ENCODE peak calls at places on chromosomes 13 and 19, in five cellular contexts. X, Y, V, P and K are unnamed samples.

GRCh38 chr13:96781141-96781540 is 213.1 kb downstream of the OXGR1 start:
- DNase-seq in X (peak; percentile 22), Y (no peak), V (no peak), P (no peak), K (peak; percentile 88)

GRCh38 chr19:14494910-14495677 is 833 bp downstream of the GIPC1 start:
- DNase-seq in X (peak; percentile 62), Y (no peak), V (no peak), P (no peak), K (no peak)

GRCh38 chr13:108828053-108828806 is 198.8 kb downstream of the MYO16 start:
- DNase-seq in X (peak; percentile 64), Y (no peak), V (no peak), P (no peak), K (no peak)

GRCh38 chr19:37413243-37414084 is 42.6 kb downstream of the ZNF527 start:
- DNase-seq in X (peak; percentile 2), Y (no peak), V (no peak), P (no peak), K (no peak)

GRCh38 chr19:16293133-16294085 is 31.2 kb upstream of the KLF2 start:
- DNase-seq in X (no peak), Y (no peak), V (peak; percentile 85), P (no peak), K (peak; percentile 39)

GRCh38 chr13:30863231-30863630 is 42.8 kb upstream of the MEDAG start:
- DNase-seq in X (no peak), Y (no peak), V (no peak), P (no peak), K (no peak)

GRCh38 chr13:93318538-93318937 is 91.9 kb downstream of the GPC6 start:
- DNase-seq in X (no peak), Y (no peak), V (no peak), P (no peak), K (no peak)

GRCh38 chr19:46727036-46727501 is 10.2 kb upstream of the PRKD2 start:
- DNase-seq in X (no peak), Y (no peak), V (no peak), P (no peak), K (no peak)

GRCh38 chr19:12792048-12792852 is 964 bp downstream of the JUNB start:
- DNase-seq in X (peak; percentile 62), Y (no peak), V (peak; percentile 63), P (peak; percentile 48), K (no peak)

DNA sequence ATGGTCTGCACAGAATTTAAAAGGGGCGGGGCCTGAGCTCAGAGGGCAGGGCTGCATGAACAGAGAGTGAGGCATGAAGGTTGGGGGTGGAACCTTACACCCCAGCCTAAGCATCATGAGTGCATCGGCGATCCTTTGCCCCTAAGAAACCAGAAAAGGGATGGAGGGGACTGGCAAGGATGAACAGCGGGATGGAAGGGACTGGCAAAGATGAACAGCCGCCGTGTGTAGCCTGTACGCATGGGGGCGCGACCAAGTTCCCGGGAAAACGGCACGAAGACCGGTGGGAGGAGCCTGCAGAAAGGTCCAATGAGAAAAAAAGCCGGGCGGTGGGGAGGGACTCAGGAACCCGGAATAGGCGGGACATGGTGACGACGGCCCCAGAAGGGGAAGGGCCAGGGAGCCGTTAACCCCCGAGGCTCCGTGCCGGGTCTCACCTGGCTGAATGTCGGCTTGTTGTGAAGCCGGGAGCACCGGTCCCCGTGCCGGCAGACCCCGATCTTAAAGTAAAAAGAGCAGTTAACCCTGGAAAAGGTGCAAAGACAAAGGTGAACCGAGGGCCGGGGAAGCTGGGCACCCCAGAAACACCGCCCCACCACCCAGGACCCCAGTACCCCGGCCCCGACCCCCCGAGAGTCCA is 410 bp downstream of the U2AF1L4 start:
- DNase-seq in X (peak; percentile 93), Y (peak; percentile 70), V (peak; percentile 97), P (peak; percentile 83), K (peak; percentile 98)
- H3K4me1 ChIP-seq in X (peaks cover 21% of the 10 kb centered on the region), Y (peaks cover 82% of the 10 kb centered on the region), V (peaks cover 22% of the 10 kb centered on the region), P (peaks cover 60% of the 10 kb centered on the region), K (peaks cover 8% of the 10 kb centered on the region)

GRCh38 chr19:35561436-35561835 is 2.0 kb downstream of the ATP4A start:
- DNase-seq in X (no peak), Y (no peak), V (no peak), P (no peak), K (no peak)
- H3K27me3 ChIP-seq in X (no peaks in the 10 kb centered on the region), Y (peaks cover 3% of the 10 kb centered on the region), V (peaks cover 37% of the 10 kb centered on the region), P (peaks cover 12% of the 10 kb centered on the region), K (peaks cover 9% of the 10 kb centered on the region)

DNA sequence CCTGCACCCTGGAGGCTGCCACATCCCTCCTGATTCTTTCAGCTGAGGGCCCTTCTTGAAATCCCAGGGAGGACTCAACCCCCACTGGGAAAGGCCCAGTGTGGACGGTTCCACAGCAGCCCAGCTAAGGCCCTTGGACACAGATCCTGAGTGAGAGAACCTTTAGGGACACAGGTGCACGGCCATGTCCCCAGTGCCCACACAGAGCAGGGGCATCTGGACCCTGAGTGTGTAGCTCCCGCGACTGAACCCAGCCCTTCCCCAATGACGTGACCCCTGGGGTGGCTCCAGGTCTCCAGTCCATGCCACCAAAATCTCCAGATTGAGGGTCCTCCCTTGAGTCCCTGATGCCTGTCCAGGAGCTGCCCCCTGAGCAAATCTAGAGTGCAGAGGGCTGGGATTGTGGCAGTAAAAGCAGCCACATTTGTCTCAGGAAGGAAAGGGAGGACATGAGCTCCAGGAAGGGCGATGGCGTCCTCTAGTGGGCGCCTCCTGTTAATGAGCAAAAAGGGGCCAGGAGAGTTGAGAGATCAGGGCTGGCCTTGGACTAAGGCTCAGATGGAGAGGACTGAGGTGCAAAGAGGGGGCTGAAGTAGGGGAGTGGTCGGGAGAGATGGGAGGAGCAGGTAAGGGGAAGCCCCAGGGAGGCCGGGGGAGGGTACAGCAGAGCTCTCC is 6.9 kb upstream of the CEACAM5 start:
- DNase-seq in X (no peak), Y (no peak), V (no peak), P (no peak), K (peak; percentile 35)
- TF ChIP-seq CTCF in X (peak; percentile 27), Y (peak; percentile 20), V (no peak), P (no peak), K (no peak)

GRCh38 chr13:111165189-111165588 is 50.1 kb downstream of the ARHGEF7 start:
- DNase-seq in X (no peak), Y (no peak), V (no peak), P (no peak), K (no peak)

GRCh38 chr13:111167290-111167689 is 52.2 kb downstream of the ARHGEF7 start:
- DNase-seq in X (no peak), Y (no peak), V (no peak), P (no peak), K (no peak)

GRCh38 chr13:111168116-111168515 is 53.0 kb downstream of the ARHGEF7 start:
- DNase-seq in X (no peak), Y (no peak), V (no peak), P (no peak), K (no peak)

GRCh38 chr13:111165611-111166010 is 50.5 kb downstream of the ARHGEF7 start:
- DNase-seq in X (no peak), Y (no peak), V (no peak), P (no peak), K (no peak)

DNA sequence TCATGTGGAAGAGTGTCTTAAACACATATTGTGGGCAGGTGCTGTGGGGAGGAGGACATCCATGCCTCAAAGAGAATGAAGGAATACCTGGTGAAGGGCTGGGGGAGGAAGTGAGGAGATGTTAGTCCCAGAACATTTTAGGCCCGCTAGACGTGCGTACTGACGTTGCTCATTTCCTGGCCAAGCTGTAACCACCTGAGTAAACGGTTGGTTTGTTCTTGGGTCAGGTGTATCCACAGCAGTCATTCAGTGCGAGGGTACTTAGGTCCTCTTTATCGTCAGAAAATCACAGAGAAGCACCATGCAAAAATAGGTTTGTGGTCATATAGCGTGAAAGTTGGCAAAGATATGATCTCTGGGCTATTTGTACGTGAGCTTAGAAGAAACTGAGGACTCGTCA is 51.8 kb downstream of the ARHGEF7 start:
- DNase-seq in X (no peak), Y (no peak), V (no peak), P (no peak), K (no peak)
- H3K4me1 ChIP-seq in X (no peaks in the 10 kb centered on the region), Y (peaks cover 51% of the 10 kb centered on the region), V (no peaks in the 10 kb centered on the region), P (peaks cover 28% of the 10 kb centered on the region), K (peaks cover 19% of the 10 kb centered on the region)

DNA sequence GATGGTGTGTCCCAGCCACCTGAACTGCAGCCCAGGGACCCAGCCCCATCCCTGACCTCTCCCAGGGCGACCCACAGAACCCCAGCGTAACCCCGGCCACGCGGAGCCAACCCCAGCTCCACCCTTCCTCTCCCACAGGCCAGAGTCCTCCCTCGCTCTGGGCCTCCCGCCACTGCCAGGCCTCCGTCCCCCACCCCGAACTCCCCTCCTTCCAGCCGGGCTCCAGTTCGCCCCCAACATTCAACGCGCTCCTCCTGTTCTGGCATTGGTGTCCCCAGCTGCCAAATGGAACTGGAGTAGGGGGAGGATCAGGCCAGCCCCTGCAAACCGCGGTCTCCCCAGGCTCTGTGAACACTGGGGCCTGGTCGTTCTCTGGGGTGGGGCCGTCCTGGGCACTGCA is 7.4 kb downstream of the LINGO3 start:
- DNase-seq in X (no peak), Y (no peak), V (no peak), P (no peak), K (no peak)
- H3K27me3 ChIP-seq in X (peaks cover under 1% of the 10 kb centered on the region), Y (peaks cover 10% of the 10 kb centered on the region), V (peaks cover 30% of the 10 kb centered on the region), P (peaks cover 6% of the 10 kb centered on the region), K (peaks cover 12% of the 10 kb centered on the region)

GRCh38 chr13:110443633-110444225 is 117.8 kb downstream of the RAB20 start:
- DNase-seq in X (no peak), Y (no peak), V (no peak), P (no peak), K (no peak)

GRCh38 chr13:110445722-110446569 is 115.6 kb downstream of the RAB20 start:
- DNase-seq in X (peak; percentile 75), Y (no peak), V (no peak), P (no peak), K (no peak)

GRCh38 chr13:110445183-110445582 is 116.3 kb downstream of the RAB20 start:
- DNase-seq in X (no peak), Y (no peak), V (no peak), P (no peak), K (no peak)

GRCh38 chr13:110442946-110443632 is 118.4 kb downstream of the RAB20 start:
- DNase-seq in X (peak; percentile 57), Y (no peak), V (no peak), P (no peak), K (peak; percentile 56)

GRCh38 chr13:110444226-110444653 is 117.3 kb downstream of the RAB20 start:
- DNase-seq in X (peak; percentile 54), Y (no peak), V (no peak), P (no peak), K (no peak)
- TF ChIP-seq CTCF in X (peak; percentile 20), Y (no peak), V (peak; percentile 56), P (no peak), K (peak; percentile 48)